ENCODE peak calls at places on chromosomes 16 and 17, in nine cellular contexts. P is cardiac muscle cell, S is gastrocnemius medialis, H is mammary epithelial cell, D is transverse colon, F is suprapubic skin, L is A549, R is IMR-90, K is Panc1. A is an unnamed sample.

GRCh38 chr16:67562526-67562917 is at the start of gene CTCF:
- DNase-seq in F (no peak), H (peak; percentile 70), S (peak; percentile 81), D (peak; percentile 88), L (peak; percentile 84), P (peak; percentile 92), R (peak; percentile 81), K (no peak), A (no peak)

GRCh38 chr17:79871131-79871530 is 31.9 kb upstream of the CBX4 start:
- DNase-seq in P (no peak), L (no peak), F (no peak), D (no peak), H (no peak), R (no peak), S (no peak), K (no peak), A (no peak)

GRCh38 chr17:5424909-5425308 is 4.9 kb downstream of the RPAIN start:
- DNase-seq in L (no peak), R (peak; percentile 69), D (no peak), P (no peak), K (no peak), F (no peak), H (no peak), S (no peak), A (no peak)

GRCh38 chr16:23506606-23506994 is 3.7 kb downstream of the GGA2 start:
- DNase-seq in K (no peak), L (no peak), S (no peak), F (no peak), R (no peak), P (no peak), H (no peak), D (no peak), A (no peak)

GRCh38 chr16:794091-794842 is 5.8 kb downstream of the CHTF18 start:
- DNase-seq in D (no peak), L (no peak), R (no peak), P (no peak), K (no peak), F (no peak), S (no peak), H (no peak), A (no peak)

GRCh38 chr17:76697702-76698465 is 12.9 kb downstream of the MXRA7 start:
- DNase-seq in L (no peak), P (peak; percentile 86), H (no peak), S (no peak), R (peak; percentile 60), K (no peak), D (no peak), F (no peak), A (no peak)

GRCh38 chr17:39450051-39450450 is 1.0 kb downstream of the MED1 start:
- DNase-seq in K (no peak), P (no peak), S (no peak), D (no peak), L (no peak), H (no peak), F (no peak), R (no peak), A (no peak)

GRCh38 chr16:21265104-21265825 is 12.8 kb downstream of the CRYM start:
- DNase-seq in K (no peak), L (no peak), D (no peak), F (no peak), H (no peak), S (peak; percentile 23), R (no peak), P (no peak), A (no peak)

GRCh38 chr17:40550608-40551007 is 14.7 kb downstream of the CCR7 start:
- DNase-seq in L (peak; percentile 73), P (no peak), H (no peak), D (peak; percentile 21), R (peak; percentile 74), K (no peak), S (peak; percentile 62), F (peak; percentile 90), A (no peak)

GRCh38 chr16:71537643-71538042 is 11.4 kb downstream of the CHST4 start:
- DNase-seq in S (no peak), R (peak; percentile 41), H (peak; percentile 54), D (peak; percentile 55), F (no peak), L (peak; percentile 64), K (no peak), P (peak; percentile 56), A (no peak)

GRCh38 chr17:61426482-61427304 is 25.5 kb upstream of the TBX4 start:
- DNase-seq in F (no peak), R (peak; percentile 79), P (no peak), L (peak; percentile 83), H (peak; percentile 71), K (no peak), S (no peak), D (no peak), A (peak; percentile 76)

GRCh38 chr17:39244600-39245570 is 19.1 kb upstream of the STAC2 start:
- DNase-seq in R (peak; percentile 76), K (peak; percentile 51), S (peak; percentile 81), L (peak; percentile 91), H (peak; percentile 75), D (peak; percentile 90), F (peak; percentile 93), P (peak; percentile 90), A (peak; percentile 70)

GRCh38 chr17:47203984-47204721 is 5.0 kb upstream of the MYL4 start:
- DNase-seq in K (no peak), R (peak; percentile 64), D (no peak), F (no peak), L (no peak), H (peak; percentile 38), S (no peak), P (no peak), A (no peak)

GRCh38 chr17:66791337-66791736 is 43.6 kb upstream of the CACNG5 start:
- DNase-seq in K (no peak), S (peak; percentile 24), P (no peak), R (no peak), L (no peak), F (no peak), D (no peak), H (no peak), A (no peak)

GRCh38 chr17:36703860-36704266 is 102.5 kb downstream of the MRM1 start:
- DNase-seq in L (peak; percentile 22), K (no peak), P (peak; percentile 88), R (peak; percentile 11), S (no peak), D (peak; percentile 32), H (peak; percentile 12), F (no peak), A (no peak)

GRCh38 chr16:49051626-49052025 is 230.0 kb downstream of the CBLN1 start:
- DNase-seq in H (no peak), D (no peak), P (no peak), F (no peak), K (no peak), R (no peak), S (no peak), L (no peak), A (no peak)

GRCh38 chr16:56367764-56368163 is 57.6 kb downstream of the AMFR start:
- DNase-seq in S (no peak), P (no peak), H (no peak), K (no peak), F (no peak), R (no peak), D (no peak), L (no peak), A (no peak)

GRCh38 chr17:28901866-28902818 is 737 bp downstream of the DHRS13 start:
- DNase-seq in L (peak; percentile 40), S (peak; percentile 18), H (no peak), K (no peak), P (peak; percentile 71), F (no peak), R (no peak), D (peak; percentile 65), A (no peak)

GRCh38 chr17:57562231-57562630 is 182.9 kb downstream of the CCDC182 start:
- DNase-seq in L (no peak), H (no peak), F (no peak), D (no peak), S (no peak), R (no peak), K (no peak), P (no peak), A (no peak)
- H3K27ac ChIP-seq in L (no peak overlapping the region), H (no peak overlapping the region), F (no peak overlapping the region), D (no peak overlapping the region), S (no peak overlapping the region), R (no peak overlapping the region), K (no peak overlapping the region), P (no peak overlapping the region), A (no peak overlapping the region)

GRCh38 chr17:42312285-42313130 is 24.2 kb downstream of the STAT5A start:
- DNase-seq in K (no peak), F (peak; percentile 88), P (peak; percentile 92), L (peak; percentile 77), R (peak; percentile 81), S (peak; percentile 91), H (peak; percentile 48), D (peak; percentile 83), A (no peak)
- H3K4me1 ChIP-seq in K (peaks cover 55% of the 10 kb centered on the region), F (peaks cover 39% of the 10 kb centered on the region), P (peaks cover 21% of the 10 kb centered on the region), L (peaks cover 13% of the 10 kb centered on the region), R (peaks cover 11% of the 10 kb centered on the region), S (peaks cover 16% of the 10 kb centered on the region), H (peaks cover 13% of the 10 kb centered on the region), D (peaks cover 20% of the 10 kb centered on the region), A (no peaks in the 10 kb centered on the region)

GRCh38 chr17:50147841-50148225 is 2.6 kb downstream of the PPP1R9B start:
- DNase-seq in L (peak; percentile 50), D (peak; percentile 43), R (no peak), S (no peak), K (no peak), P (no peak), H (no peak), F (no peak), A (no peak)

GRCh38 chr17:50146230-50146926 is 4.1 kb downstream of the PPP1R9B start:
- DNase-seq in R (no peak), K (no peak), S (no peak), P (no peak), H (no peak), F (peak; percentile 67), D (no peak), L (no peak), A (no peak)

GRCh38 chr17:50145532-50146229 is 4.8 kb downstream of the PPP1R9B start:
- DNase-seq in L (no peak), D (no peak), K (no peak), H (no peak), R (no peak), S (no peak), F (peak; percentile 58), P (no peak), A (no peak)

GRCh38 chr17:50148226-50149098 is 2.0 kb downstream of the PPP1R9B start:
- DNase-seq in K (no peak), H (peak; percentile 90), L (peak; percentile 46), D (peak; percentile 78), P (no peak), S (peak; percentile 60), R (peak; percentile 39), F (no peak), A (peak; percentile 75)

GRCh38 chr17:50146927-50147640 is 3.4 kb downstream of the PPP1R9B start:
- DNase-seq in L (no peak), D (no peak), S (no peak), K (no peak), P (no peak), R (no peak), H (no peak), F (no peak), A (no peak)
- TF ChIP-seq CTCF in L (no peak), D (no peak), S (no peak), K (no peak), P (no peak), R (no peak), H (no peak), F (no peak), A (no peak)

DNA sequence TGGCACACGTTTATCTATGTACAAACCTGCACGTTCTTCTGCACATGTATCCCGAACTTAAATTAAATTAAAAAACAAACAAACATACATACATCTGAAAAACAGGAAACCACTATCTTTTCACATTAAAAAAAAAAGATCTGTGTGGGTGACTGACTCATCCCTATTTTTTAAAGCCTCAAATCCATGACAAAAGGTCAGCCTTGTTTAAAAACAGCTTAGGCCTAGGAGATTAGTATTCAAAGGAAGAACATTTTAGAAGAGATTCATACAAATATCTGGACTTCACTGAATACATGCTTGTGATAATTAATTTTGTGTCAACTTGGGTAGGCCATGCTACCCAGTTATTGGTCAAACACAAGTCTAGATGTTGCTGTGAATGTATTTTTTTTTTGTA is 4.6 kb upstream of the PRKAR1A start:
- DNase-seq in F (no peak), P (no peak), H (no peak), L (no peak), K (no peak), D (no peak), R (no peak), S (no peak), A (no peak)
- H3K27ac ChIP-seq in F (no peak overlapping the region), P (no peak overlapping the region), H (no peak overlapping the region), L (no peak overlapping the region), K (no peak overlapping the region), D (no peak overlapping the region), R (no peak overlapping the region), S (no peak overlapping the region), A (no peak overlapping the region)